ENCODE peak calls at places on chromosomes 12 and 14, in four cellular contexts. M, G, F and D are unnamed samples.

GRCh38 chr12:57099062-57099714 is 10.3 kb downstream of the NAB2 start:
- DNase-seq in G (no peak), M (no peak), F (no peak), D (no peak)

GRCh38 chr12:125509195-125509594 is 444.0 kb downstream of the AACS start:
- DNase-seq in G (no peak), M (no peak), F (no peak), D (no peak)

GRCh38 chr14:59481407-59482119 is 2.6 kb downstream of the L3HYPDH start:
- DNase-seq in M (peak), G (no peak), F (no peak), D (no peak)

GRCh38 chr14:50225974-50226297 is 5.4 kb downstream of the SOS2 start:
- DNase-seq in F (no peak), G (no peak), M (no peak), D (no peak)

GRCh38 chr12:29152223-29152868 is 3.3 kb downstream of the FAR2 start:
- DNase-seq in M (no peak), F (no peak), G (no peak), D (peak)

GRCh38 chr12:114425031-114425626 is 19.2 kb upstream of the TBX5 start:
- DNase-seq in F (no peak), M (peak), G (no peak), D (no peak)

GRCh38 chr14:63891148-63891964 is 38.6 kb downstream of the SYNE2 start:
- DNase-seq in F (no peak), G (no peak), M (no peak), D (no peak)

GRCh38 chr14:104689620-104690265 is 325 bp downstream of the INF2 start:
- DNase-seq in G (no peak), F (no peak), M (no peak), D (no peak)

GRCh38 chr14:50768220-50768619 is 62.7 kb downstream of the NIN start:
- DNase-seq in M (no peak), F (no peak), G (no peak), D (no peak)

GRCh38 chr12:90909069-90909676 is 45.8 kb downstream of the CCER1 start:
- DNase-seq in F (no peak), M (peak), G (peak), D (no peak)

GRCh38 chr12:100632445-100632892 is 59.0 kb downstream of the GAS2L3 start:
- DNase-seq in F (peak), G (no peak), M (peak), D (no peak)

GRCh38 chr14:21704340-21704737 is 30.7 kb upstream of the OR4E1 start:
- DNase-seq in F (no peak), M (no peak), G (no peak), D (no peak)

GRCh38 chr14:92507174-92507768 is 6.3 kb upstream of the RIN3 start:
- DNase-seq in M (no peak), G (no peak), F (peak), D (no peak)

GRCh38 chr12:121299662-121300061 is 3.2 kb upstream of the CAMKK2 start:
- DNase-seq in F (no peak), G (no peak), M (no peak), D (no peak)

GRCh38 chr12:121295123-121295745 is 1.3 kb downstream of the CAMKK2 start:
- DNase-seq in G (no peak), M (peak), F (no peak), D (no peak)

GRCh38 chr12:121295746-121296617 is 527 bp downstream of the CAMKK2 start:
- DNase-seq in M (peak), G (peak), F (no peak), D (peak)

GRCh38 chr12:121294151-121294889 is 2.2 kb downstream of the CAMKK2 start:
- DNase-seq in F (no peak), G (no peak), M (no peak), D (no peak)

DNA sequence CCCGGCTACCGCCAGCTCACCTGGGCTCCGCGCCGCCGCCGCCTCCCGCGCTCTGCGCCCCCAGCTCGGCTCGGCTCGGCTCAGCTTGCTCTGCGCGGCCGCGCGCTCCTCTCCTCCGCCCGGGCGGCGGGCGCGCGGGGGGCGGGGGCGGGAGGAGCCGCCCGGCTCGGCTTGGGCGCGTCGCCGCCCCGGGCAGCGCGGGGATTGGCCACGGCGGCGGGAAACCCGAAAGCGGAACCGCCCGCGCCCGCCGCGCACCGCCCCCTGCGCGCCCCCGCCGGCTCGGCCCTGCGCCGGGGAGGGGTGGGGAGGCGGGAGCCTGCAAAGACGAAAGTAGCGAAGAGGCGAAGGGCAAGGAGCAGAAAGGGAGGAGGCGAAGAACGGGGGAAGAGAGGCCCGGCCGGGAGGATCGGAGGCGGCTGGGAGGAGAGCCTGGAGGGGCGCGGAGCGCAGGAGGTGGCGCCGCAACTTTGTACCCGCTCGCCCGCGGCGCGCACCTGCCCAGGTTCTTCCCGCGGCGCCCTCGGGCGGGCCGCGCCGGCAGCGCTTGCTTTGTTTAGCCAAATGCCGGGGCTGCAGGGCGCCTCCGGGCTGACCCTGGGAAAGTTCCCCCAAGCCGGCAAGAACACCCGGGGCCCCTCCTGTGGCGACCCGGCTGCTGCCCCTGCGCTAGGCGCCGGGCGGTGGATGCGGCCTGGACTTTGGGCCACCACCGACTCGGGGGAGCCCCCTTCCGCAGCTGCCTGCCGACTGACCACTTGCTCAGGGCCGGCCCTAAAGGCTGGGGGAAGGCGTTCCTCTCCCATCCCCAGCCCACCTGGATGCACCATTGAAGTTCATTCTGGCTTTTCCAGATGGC is at the start of gene CAMKK2:
- DNase-seq in G (peak), M (peak), F (no peak), D (peak)
- TF ChIP-seq BRCA1 in G (no peak), M (no peak), F (no peak), D (no peak)

DNA sequence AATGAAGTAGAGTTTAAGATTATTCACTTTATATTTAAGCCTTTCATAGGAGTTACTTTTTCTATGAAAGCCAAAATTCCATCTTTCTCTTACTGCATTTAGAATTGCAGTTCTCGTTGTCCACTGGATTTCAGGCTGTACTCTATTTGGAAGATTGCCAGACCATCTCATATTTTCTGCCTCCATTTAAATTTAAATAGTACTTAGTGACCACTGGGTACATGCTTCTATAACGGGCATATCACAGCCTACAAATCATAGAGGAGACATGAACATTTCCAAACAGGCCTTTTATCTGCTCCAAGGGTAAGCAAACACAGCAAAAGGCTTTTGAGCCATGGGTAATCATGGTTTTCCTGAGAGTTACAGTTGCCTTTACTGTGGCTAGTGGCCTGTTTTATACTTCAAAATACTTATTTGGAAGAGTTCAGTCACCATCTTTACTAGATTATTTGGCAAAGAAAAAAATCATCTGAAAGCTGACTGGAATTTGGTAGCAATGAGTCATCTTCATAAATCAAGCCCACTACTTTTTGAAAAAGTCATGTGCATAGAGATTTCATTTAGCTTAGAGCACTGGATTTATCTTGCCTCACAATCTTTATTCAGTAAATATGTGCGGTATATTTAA is 15.7 kb downstream of the ANO6 start:
- DNase-seq in G (no peak), M (peak), F (no peak), D (no peak)
- TF ChIP-seq BRCA1 in G (no peak), M (no peak), F (no peak), D (no peak)

DNA sequence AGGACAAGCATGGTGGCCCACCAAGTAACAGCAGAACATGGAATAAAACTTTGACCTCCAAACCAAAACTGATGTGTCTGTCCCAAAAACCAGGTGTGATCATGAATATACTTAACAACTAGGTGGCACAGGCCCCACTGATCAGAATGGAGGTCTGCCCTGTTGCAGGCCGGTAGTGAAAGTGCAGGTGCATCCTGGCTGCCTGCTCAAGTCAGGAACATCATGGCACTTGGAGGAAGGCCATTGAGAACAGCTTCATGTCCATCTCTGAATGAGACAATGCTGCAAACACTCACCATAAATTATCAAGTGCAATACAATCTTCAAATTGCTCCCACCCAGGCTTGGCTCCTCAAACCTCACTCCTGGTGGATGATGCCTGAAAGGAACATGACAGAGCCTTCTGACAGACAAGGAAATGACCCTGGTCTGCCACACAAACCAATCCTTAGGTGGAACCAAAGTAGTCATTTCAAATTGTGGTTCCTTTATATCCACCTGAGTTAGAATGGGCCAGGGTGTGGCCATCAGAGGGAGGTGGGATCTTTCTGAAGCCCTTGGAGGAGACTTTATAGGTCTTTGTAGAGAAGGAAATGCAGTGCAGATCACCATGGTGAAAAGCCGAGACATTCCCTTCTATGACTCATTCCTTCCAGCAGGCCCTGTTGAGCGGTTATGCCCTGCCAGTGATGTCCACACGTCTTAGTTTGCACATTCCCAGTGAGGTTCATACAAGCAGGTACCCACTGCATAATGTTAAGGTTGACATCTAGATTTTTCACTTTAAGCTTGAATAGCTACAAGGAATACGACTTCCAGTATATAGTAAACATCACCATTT is 36.0 kb downstream of the EGLN3 start:
- DNase-seq in G (no peak), M (no peak), F (no peak), D (peak)
- TF ChIP-seq BRCA1 in G (no peak), M (no peak), F (no peak), D (no peak)

GRCh38 chr14:82565825-82566224 is 1032.2 kb upstream of the SEL1L start:
- DNase-seq in F (no peak), G (no peak), M (no peak), D (no peak)
- TF ChIP-seq BRCA1 in F (no peak), G (no peak), M (no peak), D (no peak)

GRCh38 chr14:35821546-35822411 is 4.4 kb upstream of the BRMS1L start:
- DNase-seq in M (peak), F (no peak), G (no peak), D (peak)
- TF ChIP-seq BRCA1 in M (peak), F (no peak), G (no peak), D (no peak)

GRCh38 chr12:1019283-1019682 is 28.3 kb downstream of the ERC1 start:
- DNase-seq in M (no peak), G (no peak), F (no peak), D (no peak)
- TF ChIP-seq BRCA1 in M (no peak), G (no peak), F (no peak), D (no peak)

GRCh38 chr14:38207830-38208815 is at the start of gene SSTR1:
- DNase-seq in M (peak), F (no peak), G (peak), D (no peak)
- TF ChIP-seq BRCA1 in M (no peak), F (no peak), G (no peak), D (no peak)